ENCODE peak calls at places on chromosomes 2 and 18, in four cellular contexts. One of them, this sample, is unnamed.

GRCh38 chr2:120703330-120703994 is 32.2 kb upstream of the GLI2 start:
- DNase-seq in NCI-H146: no peak
- DNase-seq in fibroblast of lung: peak; percentile 57
- DNase-seq in stimulated activated naive CD8-positive, alpha-beta T cell treated with anti-CD3 and anti-CD28 coated beads, Interleukin-15, Interleukin-2, amounts not matched to agents 100 U/mL and 50 U/mL, for 24 hours: no peak
- DNase-seq in this sample: peak; percentile 25

GRCh38 chr18:45110577-45111506 is 430.2 kb downstream of the SETBP1 start:
- DNase-seq in NCI-H146: no peak
- DNase-seq in fibroblast of lung: no peak
- DNase-seq in stimulated activated naive CD8-positive, alpha-beta T cell treated with anti-CD3 and anti-CD28 coated beads, Interleukin-15, Interleukin-2, amounts not matched to agents 100 U/mL and 50 U/mL, for 24 hours: no peak
- DNase-seq in this sample: peak; percentile 15

GRCh38 chr2:180033993-180034894 is 27.1 kb upstream of the CWC22 start:
- DNase-seq in NCI-H146: peak; percentile 24
- DNase-seq in fibroblast of lung: peak; percentile 79
- DNase-seq in stimulated activated naive CD8-positive, alpha-beta T cell treated with anti-CD3 and anti-CD28 coated beads, Interleukin-15, Interleukin-2, amounts not matched to agents 100 U/mL and 50 U/mL, for 24 hours: no peak
- DNase-seq in this sample: peak; percentile 64

GRCh38 chr2:60051991-60052390 is 501.5 kb downstream of the BCL11A start:
- DNase-seq in NCI-H146: no peak
- DNase-seq in fibroblast of lung: no peak
- DNase-seq in stimulated activated naive CD8-positive, alpha-beta T cell treated with anti-CD3 and anti-CD28 coated beads, Interleukin-15, Interleukin-2, amounts not matched to agents 100 U/mL and 50 U/mL, for 24 hours: no peak
- DNase-seq in this sample: no peak

GRCh38 chr18:48109961-48110493 is 179.6 kb upstream of the SMAD2 start:
- DNase-seq in NCI-H146: no peak
- DNase-seq in fibroblast of lung: no peak
- DNase-seq in stimulated activated naive CD8-positive, alpha-beta T cell treated with anti-CD3 and anti-CD28 coated beads, Interleukin-15, Interleukin-2, amounts not matched to agents 100 U/mL and 50 U/mL, for 24 hours: no peak
- DNase-seq in this sample: no peak

GRCh38 chr18:34661464-34662087 is 48.5 kb upstream of the DTNA start:
- DNase-seq in NCI-H146: peak; percentile 81
- DNase-seq in fibroblast of lung: peak; percentile 65
- DNase-seq in stimulated activated naive CD8-positive, alpha-beta T cell treated with anti-CD3 and anti-CD28 coated beads, Interleukin-15, Interleukin-2, amounts not matched to agents 100 U/mL and 50 U/mL, for 24 hours: no peak
- DNase-seq in this sample: peak; percentile 46

GRCh38 chr2:205017912-205018311 is 472.6 kb downstream of the PARD3B start:
- DNase-seq in NCI-H146: no peak
- DNase-seq in fibroblast of lung: no peak
- DNase-seq in stimulated activated naive CD8-positive, alpha-beta T cell treated with anti-CD3 and anti-CD28 coated beads, Interleukin-15, Interleukin-2, amounts not matched to agents 100 U/mL and 50 U/mL, for 24 hours: no peak
- DNase-seq in this sample: no peak

GRCh38 chr2:5693288-5694015 is 1.3 kb downstream of the SOX11 start:
- DNase-seq in NCI-H146: peak; percentile 67
- DNase-seq in fibroblast of lung: peak; percentile 26
- DNase-seq in stimulated activated naive CD8-positive, alpha-beta T cell treated with anti-CD3 and anti-CD28 coated beads, Interleukin-15, Interleukin-2, amounts not matched to agents 100 U/mL and 50 U/mL, for 24 hours: no peak
- DNase-seq in this sample: no peak

GRCh38 chr18:55869965-55870585 is 282.1 kb upstream of the TCF4 start:
- DNase-seq in NCI-H146: no peak
- DNase-seq in fibroblast of lung: peak; percentile 41
- DNase-seq in stimulated activated naive CD8-positive, alpha-beta T cell treated with anti-CD3 and anti-CD28 coated beads, Interleukin-15, Interleukin-2, amounts not matched to agents 100 U/mL and 50 U/mL, for 24 hours: no peak
- DNase-seq in this sample: peak; percentile 47

GRCh38 chr18:68429809-68430208 is 285.1 kb downstream of the TMX3 start:
- DNase-seq in NCI-H146: no peak
- DNase-seq in fibroblast of lung: peak; percentile 79
- DNase-seq in stimulated activated naive CD8-positive, alpha-beta T cell treated with anti-CD3 and anti-CD28 coated beads, Interleukin-15, Interleukin-2, amounts not matched to agents 100 U/mL and 50 U/mL, for 24 hours: no peak
- DNase-seq in this sample: peak; percentile 39

GRCh38 chr18:54254265-54254758 is 15.0 kb upstream of the POLI start:
- DNase-seq in NCI-H146: peak; percentile 53
- DNase-seq in fibroblast of lung: peak; percentile 28
- DNase-seq in stimulated activated naive CD8-positive, alpha-beta T cell treated with anti-CD3 and anti-CD28 coated beads, Interleukin-15, Interleukin-2, amounts not matched to agents 100 U/mL and 50 U/mL, for 24 hours: no peak
- DNase-seq in this sample: peak; percentile 69

GRCh38 chr2:235765181-235765820 is 271.5 kb downstream of the AGAP1 start:
- DNase-seq in NCI-H146: no peak
- DNase-seq in fibroblast of lung: peak; percentile 71
- DNase-seq in stimulated activated naive CD8-positive, alpha-beta T cell treated with anti-CD3 and anti-CD28 coated beads, Interleukin-15, Interleukin-2, amounts not matched to agents 100 U/mL and 50 U/mL, for 24 hours: no peak
- DNase-seq in this sample: peak; percentile 51

GRCh38 chr2:236862961-236863728 is 222.5 kb upstream of the COPS8 start:
- DNase-seq in NCI-H146: no peak
- DNase-seq in fibroblast of lung: peak; percentile 52
- DNase-seq in stimulated activated naive CD8-positive, alpha-beta T cell treated with anti-CD3 and anti-CD28 coated beads, Interleukin-15, Interleukin-2, amounts not matched to agents 100 U/mL and 50 U/mL, for 24 hours: no peak
- DNase-seq in this sample: peak; percentile 90

GRCh38 chr2:24404582-24404981 is 44.2 kb upstream of the ITSN2 start:
- DNase-seq in NCI-H146: no peak
- DNase-seq in fibroblast of lung: peak; percentile 50
- DNase-seq in stimulated activated naive CD8-positive, alpha-beta T cell treated with anti-CD3 and anti-CD28 coated beads, Interleukin-15, Interleukin-2, amounts not matched to agents 100 U/mL and 50 U/mL, for 24 hours: no peak
- DNase-seq in this sample: peak; percentile 20

GRCh38 chr2:181306785-181307184 is 150.4 kb upstream of the ITGA4 start:
- DNase-seq in NCI-H146: no peak
- DNase-seq in fibroblast of lung: peak; percentile 23
- DNase-seq in stimulated activated naive CD8-positive, alpha-beta T cell treated with anti-CD3 and anti-CD28 coated beads, Interleukin-15, Interleukin-2, amounts not matched to agents 100 U/mL and 50 U/mL, for 24 hours: no peak
- DNase-seq in this sample: peak; percentile 23

GRCh38 chr2:234291765-234292204 is 205.1 kb downstream of the ARL4C start:
- DNase-seq in NCI-H146: peak; percentile 58
- DNase-seq in fibroblast of lung: peak; percentile 84
- DNase-seq in stimulated activated naive CD8-positive, alpha-beta T cell treated with anti-CD3 and anti-CD28 coated beads, Interleukin-15, Interleukin-2, amounts not matched to agents 100 U/mL and 50 U/mL, for 24 hours: peak; percentile 44
- DNase-seq in this sample: peak; percentile 51

GRCh38 chr2:29273704-29274611 is 158.7 kb downstream of the CLIP4 start:
- DNase-seq in NCI-H146: no peak
- DNase-seq in fibroblast of lung: no peak
- DNase-seq in stimulated activated naive CD8-positive, alpha-beta T cell treated with anti-CD3 and anti-CD28 coated beads, Interleukin-15, Interleukin-2, amounts not matched to agents 100 U/mL and 50 U/mL, for 24 hours: no peak
- DNase-seq in this sample: no peak

GRCh38 chr2:47077442-47078117 is 77.5 kb downstream of the STPG4 start:
- DNase-seq in NCI-H146: no peak
- DNase-seq in fibroblast of lung: no peak
- DNase-seq in stimulated activated naive CD8-positive, alpha-beta T cell treated with anti-CD3 and anti-CD28 coated beads, Interleukin-15, Interleukin-2, amounts not matched to agents 100 U/mL and 50 U/mL, for 24 hours: no peak
- DNase-seq in this sample: no peak

GRCh38 chr2:9596621-9597311 is 34.0 kb downstream of the YWHAQ start:
- DNase-seq in NCI-H146: no peak
- DNase-seq in fibroblast of lung: no peak
- DNase-seq in stimulated activated naive CD8-positive, alpha-beta T cell treated with anti-CD3 and anti-CD28 coated beads, Interleukin-15, Interleukin-2, amounts not matched to agents 100 U/mL and 50 U/mL, for 24 hours: no peak
- DNase-seq in this sample: no peak

GRCh38 chr2:36376319-36376765 is 20.8 kb downstream of the CRIM1 start:
- DNase-seq in NCI-H146: peak; percentile 8
- DNase-seq in fibroblast of lung: peak; percentile 65
- DNase-seq in stimulated activated naive CD8-positive, alpha-beta T cell treated with anti-CD3 and anti-CD28 coated beads, Interleukin-15, Interleukin-2, amounts not matched to agents 100 U/mL and 50 U/mL, for 24 hours: no peak
- DNase-seq in this sample: no peak

GRCh38 chr2:3839489-3839888 is 136.1 kb downstream of the DCDC2C start:
- DNase-seq in NCI-H146: no peak
- DNase-seq in fibroblast of lung: peak; percentile 9
- DNase-seq in stimulated activated naive CD8-positive, alpha-beta T cell treated with anti-CD3 and anti-CD28 coated beads, Interleukin-15, Interleukin-2, amounts not matched to agents 100 U/mL and 50 U/mL, for 24 hours: no peak
- DNase-seq in this sample: no peak

GRCh38 chr2:201403904-201404303 is 46.8 kb upstream of the FLACC1 start:
- DNase-seq in NCI-H146: no peak
- DNase-seq in fibroblast of lung: peak; percentile 59
- DNase-seq in stimulated activated naive CD8-positive, alpha-beta T cell treated with anti-CD3 and anti-CD28 coated beads, Interleukin-15, Interleukin-2, amounts not matched to agents 100 U/mL and 50 U/mL, for 24 hours: no peak
- DNase-seq in this sample: no peak

GRCh38 chr2:203122317-203122998 is 107.8 kb downstream of the NBEAL1 start:
- DNase-seq in NCI-H146: no peak
- DNase-seq in fibroblast of lung: peak; percentile 36
- DNase-seq in stimulated activated naive CD8-positive, alpha-beta T cell treated with anti-CD3 and anti-CD28 coated beads, Interleukin-15, Interleukin-2, amounts not matched to agents 100 U/mL and 50 U/mL, for 24 hours: no peak
- DNase-seq in this sample: no peak

GRCh38 chr2:205683179-205683978 is 1.1 kb downstream of the NRP2 start:
- DNase-seq in NCI-H146: no peak
- DNase-seq in fibroblast of lung: peak; percentile 90
- DNase-seq in stimulated activated naive CD8-positive, alpha-beta T cell treated with anti-CD3 and anti-CD28 coated beads, Interleukin-15, Interleukin-2, amounts not matched to agents 100 U/mL and 50 U/mL, for 24 hours: no peak
- DNase-seq in this sample: peak; percentile 92

GRCh38 chr2:216023055-216023648 is 9.8 kb upstream of the MREG start:
- DNase-seq in NCI-H146: peak; percentile 33
- DNase-seq in fibroblast of lung: peak; percentile 61
- DNase-seq in stimulated activated naive CD8-positive, alpha-beta T cell treated with anti-CD3 and anti-CD28 coated beads, Interleukin-15, Interleukin-2, amounts not matched to agents 100 U/mL and 50 U/mL, for 24 hours: peak; percentile 62
- DNase-seq in this sample: peak; percentile 38

GRCh38 chr2:76895469-76895868 is 626.7 kb downstream of the LRRTM4 start:
- DNase-seq in NCI-H146: no peak
- DNase-seq in fibroblast of lung: peak; percentile 47
- DNase-seq in stimulated activated naive CD8-positive, alpha-beta T cell treated with anti-CD3 and anti-CD28 coated beads, Interleukin-15, Interleukin-2, amounts not matched to agents 100 U/mL and 50 U/mL, for 24 hours: no peak
- DNase-seq in this sample: no peak

GRCh38 chr2:20603791-20604190 is 47.1 kb downstream of the HS1BP3 start:
- DNase-seq in NCI-H146: no peak
- DNase-seq in fibroblast of lung: no peak
- DNase-seq in stimulated activated naive CD8-positive, alpha-beta T cell treated with anti-CD3 and anti-CD28 coated beads, Interleukin-15, Interleukin-2, amounts not matched to agents 100 U/mL and 50 U/mL, for 24 hours: no peak
- DNase-seq in this sample: no peak

GRCh38 chr2:45199973-45200372 is 190.7 kb upstream of the SIX2 start:
- DNase-seq in NCI-H146: no peak
- DNase-seq in fibroblast of lung: no peak
- DNase-seq in stimulated activated naive CD8-positive, alpha-beta T cell treated with anti-CD3 and anti-CD28 coated beads, Interleukin-15, Interleukin-2, amounts not matched to agents 100 U/mL and 50 U/mL, for 24 hours: no peak
- DNase-seq in this sample: no peak

GRCh38 chr2:184113691-184114403 is 484.5 kb upstream of the ZNF804A start:
- DNase-seq in NCI-H146: no peak
- DNase-seq in fibroblast of lung: no peak
- DNase-seq in stimulated activated naive CD8-positive, alpha-beta T cell treated with anti-CD3 and anti-CD28 coated beads, Interleukin-15, Interleukin-2, amounts not matched to agents 100 U/mL and 50 U/mL, for 24 hours: no peak
- DNase-seq in this sample: no peak

GRCh38 chr2:54394392-54394791 is 61.7 kb upstream of the SPTBN1 start:
- DNase-seq in NCI-H146: no peak
- DNase-seq in fibroblast of lung: peak; percentile 18
- DNase-seq in stimulated activated naive CD8-positive, alpha-beta T cell treated with anti-CD3 and anti-CD28 coated beads, Interleukin-15, Interleukin-2, amounts not matched to agents 100 U/mL and 50 U/mL, for 24 hours: no peak
- DNase-seq in this sample: peak; percentile 12

GRCh38 chr2:236569593-236569973 is at the start of gene ACKR3:
- DNase-seq in NCI-H146: no peak
- DNase-seq in fibroblast of lung: peak; percentile 80
- DNase-seq in stimulated activated naive CD8-positive, alpha-beta T cell treated with anti-CD3 and anti-CD28 coated beads, Interleukin-15, Interleukin-2, amounts not matched to agents 100 U/mL and 50 U/mL, for 24 hours: peak; percentile 50
- DNase-seq in this sample: peak; percentile 42

GRCh38 chr2:97907667-97908066 is 88.1 kb downstream of the TMEM131 start:
- DNase-seq in NCI-H146: no peak
- DNase-seq in fibroblast of lung: no peak
- DNase-seq in stimulated activated naive CD8-positive, alpha-beta T cell treated with anti-CD3 and anti-CD28 coated beads, Interleukin-15, Interleukin-2, amounts not matched to agents 100 U/mL and 50 U/mL, for 24 hours: no peak
- DNase-seq in this sample: no peak

GRCh38 chr2:176454893-176455810 is 185.9 kb downstream of the MTX2 start:
- DNase-seq in NCI-H146: peak; percentile 76
- DNase-seq in fibroblast of lung: peak; percentile 72
- DNase-seq in stimulated activated naive CD8-positive, alpha-beta T cell treated with anti-CD3 and anti-CD28 coated beads, Interleukin-15, Interleukin-2, amounts not matched to agents 100 U/mL and 50 U/mL, for 24 hours: peak; percentile 87
- DNase-seq in this sample: peak; percentile 39

GRCh38 chr2:12493031-12493513 is 223.7 kb upstream of the TRIB2 start:
- DNase-seq in NCI-H146: no peak
- DNase-seq in fibroblast of lung: peak; percentile 65
- DNase-seq in stimulated activated naive CD8-positive, alpha-beta T cell treated with anti-CD3 and anti-CD28 coated beads, Interleukin-15, Interleukin-2, amounts not matched to agents 100 U/mL and 50 U/mL, for 24 hours: peak; percentile 32
- DNase-seq in this sample: no peak

GRCh38 chr18:67310826-67311225 is 205.7 kb downstream of the DSEL start:
- DNase-seq in NCI-H146: no peak
- DNase-seq in fibroblast of lung: peak; percentile 20
- DNase-seq in stimulated activated naive CD8-positive, alpha-beta T cell treated with anti-CD3 and anti-CD28 coated beads, Interleukin-15, Interleukin-2, amounts not matched to agents 100 U/mL and 50 U/mL, for 24 hours: no peak
- DNase-seq in this sample: peak; percentile 59

GRCh38 chr18:65073060-65073550 is 677.7 kb upstream of the CDH7 start:
- DNase-seq in NCI-H146: no peak
- DNase-seq in fibroblast of lung: no peak
- DNase-seq in stimulated activated naive CD8-positive, alpha-beta T cell treated with anti-CD3 and anti-CD28 coated beads, Interleukin-15, Interleukin-2, amounts not matched to agents 100 U/mL and 50 U/mL, for 24 hours: no peak
- DNase-seq in this sample: no peak